ENCODE peak calls at places on chromosomes 7 and 10, in five cellular contexts. One of them, this sample, is unnamed.

GRCh38 chr10:133110609-133111275 is 23.0 kb downstream of the ADGRA1 start:
- DNase-seq in transverse colon: no peak
- DNase-seq in IMR-90: no peak
- DNase-seq in HCT116: no peak
- DNase-seq in AG10803: no peak
- DNase-seq in this sample: no peak

GRCh38 chr10:4514445-4515108 is 311.4 kb upstream of the AKR1E2 start:
- DNase-seq in AG10803: no peak
- DNase-seq in transverse colon: peak
- DNase-seq in HCT116: no peak
- DNase-seq in IMR-90: no peak
- DNase-seq in this sample: peak

GRCh38 chr7:127650842-127651555 is 995 bp upstream of the SND1 start:
- DNase-seq in HCT116: no peak
- DNase-seq in transverse colon: peak
- DNase-seq in IMR-90: peak
- DNase-seq in AG10803: no peak
- DNase-seq in this sample: no peak

GRCh38 chr10:1228463-1228975 is 172.3 kb downstream of the WDR37 start:
- DNase-seq in IMR-90: no peak
- DNase-seq in transverse colon: no peak
- DNase-seq in HCT116: no peak
- DNase-seq in AG10803: no peak
- DNase-seq in this sample: no peak

GRCh38 chr7:99975782-99976521 is at the start of gene AZGP1:
- DNase-seq in HCT116: no peak
- DNase-seq in IMR-90: no peak
- DNase-seq in AG10803: no peak
- DNase-seq in transverse colon: peak
- DNase-seq in this sample: peak

GRCh38 chr7:79820387-79820786 is 314.2 kb upstream of the GNAI1 start:
- DNase-seq in transverse colon: peak
- DNase-seq in HCT116: no peak
- DNase-seq in AG10803: peak
- DNase-seq in IMR-90: peak
- DNase-seq in this sample: peak

GRCh38 chr10:102815790-102816549 is 21.2 kb downstream of the CYP17A1 start:
- DNase-seq in IMR-90: peak
- DNase-seq in HCT116: no peak
- DNase-seq in transverse colon: peak
- DNase-seq in AG10803: peak
- DNase-seq in this sample: peak

GRCh38 chr7:101288439-101288838 is 33.2 kb downstream of the IFT22 start:
- DNase-seq in transverse colon: no peak
- DNase-seq in HCT116: no peak
- DNase-seq in AG10803: no peak
- DNase-seq in IMR-90: no peak
- DNase-seq in this sample: no peak

GRCh38 chr10:3452234-3452633 is 279.7 kb upstream of the PITRM1 start:
- DNase-seq in HCT116: no peak
- DNase-seq in IMR-90: peak
- DNase-seq in AG10803: peak
- DNase-seq in transverse colon: no peak
- DNase-seq in this sample: peak

GRCh38 chr10:61943699-61944444 is 42.4 kb downstream of the ARID5B start:
- DNase-seq in AG10803: peak
- DNase-seq in HCT116: no peak
- DNase-seq in IMR-90: peak
- DNase-seq in transverse colon: no peak
- DNase-seq in this sample: peak

GRCh38 chr10:18710201-18710653 is 51.0 kb downstream of the ARL5B start:
- DNase-seq in HCT116: no peak
- DNase-seq in transverse colon: no peak
- DNase-seq in AG10803: no peak
- DNase-seq in IMR-90: no peak
- DNase-seq in this sample: no peak
- TF ChIP-seq CTCF in HCT116: no peak
- TF ChIP-seq CTCF in transverse colon: no peak
- TF ChIP-seq CTCF in AG10803: no peak
- TF ChIP-seq CTCF in IMR-90: no peak
- TF ChIP-seq CTCF in this sample: no peak

GRCh38 chr7:96189129-96189815 is 132.6 kb downstream of the SLC25A13 start:
- DNase-seq in AG10803: no peak
- DNase-seq in IMR-90: no peak
- DNase-seq in HCT116: no peak
- DNase-seq in transverse colon: peak
- DNase-seq in this sample: no peak
- H3K4me3 ChIP-seq in AG10803: peak
- H3K4me3 ChIP-seq in IMR-90: no peak
- H3K4me3 ChIP-seq in HCT116: no peak
- H3K4me3 ChIP-seq in transverse colon: no peak
- H3K4me3 ChIP-seq in this sample: no peak

GRCh38 chr7:142939226-142939910 is at the start of gene LLCFC1:
- DNase-seq in IMR-90: no peak
- DNase-seq in AG10803: no peak
- DNase-seq in HCT116: peak
- DNase-seq in transverse colon: no peak
- DNase-seq in this sample: no peak
- TF ChIP-seq CTCF in IMR-90: no peak
- TF ChIP-seq CTCF in AG10803: no peak
- TF ChIP-seq CTCF in HCT116: peak
- TF ChIP-seq CTCF in transverse colon: no peak
- TF ChIP-seq CTCF in this sample: peak

GRCh38 chr7:69706070-69706469 is 107.8 kb downstream of the AUTS2 start:
- DNase-seq in IMR-90: no peak
- DNase-seq in AG10803: no peak
- DNase-seq in transverse colon: no peak
- DNase-seq in HCT116: no peak
- DNase-seq in this sample: no peak

GRCh38 chr7:69701241-69701741 is 103.0 kb downstream of the AUTS2 start:
- DNase-seq in transverse colon: no peak
- DNase-seq in IMR-90: no peak
- DNase-seq in AG10803: no peak
- DNase-seq in HCT116: no peak
- DNase-seq in this sample: no peak

GRCh38 chr7:69703099-69703498 is 104.8 kb downstream of the AUTS2 start:
- DNase-seq in IMR-90: no peak
- DNase-seq in HCT116: no peak
- DNase-seq in AG10803: no peak
- DNase-seq in transverse colon: no peak
- DNase-seq in this sample: no peak

GRCh38 chr7:69699949-69700715 is 101.9 kb downstream of the AUTS2 start:
- DNase-seq in transverse colon: no peak
- DNase-seq in HCT116: no peak
- DNase-seq in AG10803: no peak
- DNase-seq in IMR-90: no peak
- DNase-seq in this sample: no peak

DNA sequence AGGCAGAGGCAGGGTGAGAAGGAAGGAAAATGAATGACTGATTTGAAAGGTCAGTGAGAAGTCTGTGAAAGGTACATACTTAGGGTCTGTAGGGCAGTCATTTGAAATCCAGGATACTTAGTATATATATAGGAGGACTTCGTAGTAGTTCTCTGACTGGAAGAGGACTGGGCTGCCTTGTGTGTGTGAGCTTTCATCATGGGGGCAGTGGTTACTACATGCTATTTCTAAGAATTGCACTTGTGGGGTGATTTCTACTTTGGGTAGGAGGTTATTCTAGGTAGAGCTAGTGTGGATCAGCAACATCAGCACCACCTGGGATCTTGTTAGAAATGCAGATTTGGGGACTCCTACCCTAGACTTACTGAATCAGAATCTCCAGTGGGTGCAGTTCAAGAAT is 104.1 kb downstream of the AUTS2 start:
- DNase-seq in IMR-90: no peak
- DNase-seq in AG10803: no peak
- DNase-seq in HCT116: no peak
- DNase-seq in transverse colon: no peak
- DNase-seq in this sample: no peak
- H3K4me3 ChIP-seq in IMR-90: no peak
- H3K4me3 ChIP-seq in AG10803: no peak
- H3K4me3 ChIP-seq in HCT116: no peak
- H3K4me3 ChIP-seq in transverse colon: no peak
- H3K4me3 ChIP-seq in this sample: no peak

DNA sequence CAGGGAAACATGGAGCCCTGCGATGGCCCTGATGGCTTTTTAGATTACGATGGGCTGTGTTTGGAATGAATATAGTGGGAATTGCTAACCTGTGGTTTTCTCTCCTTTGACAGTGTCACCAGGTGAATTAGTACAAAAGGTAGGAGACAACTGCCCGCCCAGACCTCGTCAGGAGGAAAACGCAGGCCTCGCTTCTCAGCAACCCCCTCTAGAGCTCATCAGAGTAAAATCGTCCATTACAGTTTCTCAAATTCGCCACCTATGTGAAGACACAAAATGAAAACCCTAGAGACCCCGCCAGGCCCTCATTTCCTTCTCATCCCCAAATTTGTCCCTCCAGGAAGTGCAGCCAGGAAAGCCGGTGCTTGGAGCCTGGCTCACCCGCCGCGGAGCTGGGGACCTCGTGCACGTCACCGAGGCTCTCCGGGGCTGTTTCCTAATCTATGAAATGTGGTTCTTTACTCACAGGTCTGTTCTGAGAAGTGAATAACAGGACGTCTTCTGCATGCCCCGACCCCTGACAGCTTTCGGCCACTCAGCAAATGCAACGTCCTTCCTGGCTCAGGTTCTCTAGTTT is 143.7 kb downstream of the VIPR2 start:
- DNase-seq in transverse colon: no peak
- DNase-seq in AG10803: no peak
- DNase-seq in IMR-90: no peak
- DNase-seq in HCT116: no peak
- DNase-seq in this sample: no peak
- TF ChIP-seq CTCF in transverse colon: no peak
- TF ChIP-seq CTCF in AG10803: no peak
- TF ChIP-seq CTCF in IMR-90: no peak
- TF ChIP-seq CTCF in HCT116: peak
- TF ChIP-seq CTCF in this sample: no peak

This sample was measured in cardiac fibroblast.